ENCODE peak calls at places on chromosomes 4 and X, in seven cellular contexts. P, W, J, K, G, M and T are unnamed samples.

GRCh38 chr4:85703098-85703497 is 228.1 kb downstream of the ARHGAP24 start:
- DNase-seq in P (no peak), W (no peak), J (no peak), K (no peak), G (no peak), M (no peak), T (no peak)

GRCh38 chr4:55866973-55867574 is 13.6 kb downstream of the EXOC1 start:
- DNase-seq in P (no peak), W (no peak), J (peak), K (no peak), G (peak), M (peak), T (no peak)

GRCh38 chrX:51215266-51215665 is 117.4 kb upstream of the NUDT10 start:
- DNase-seq in P (no peak), W (no peak), J (peak), K (no peak), G (peak), M (no peak), T (no peak)

GRCh38 chr4:164446516-164446915 is 307.4 kb upstream of the SMIM31 start:
- DNase-seq in P (no peak), W (no peak), J (no peak), K (no peak), G (no peak), M (no peak), T (peak)

GRCh38 chrX:105829006-105829405 is 6.7 kb downstream of the NRK start:
- DNase-seq in P (no peak), W (no peak), J (no peak), K (no peak), G (no peak), M (no peak), T (no peak)

GRCh38 chr4:165813606-165814005 is 59.4 kb upstream of the TLL1 start:
- DNase-seq in P (no peak), W (no peak), J (no peak), K (no peak), G (no peak), M (no peak), T (no peak)

GRCh38 chrX:87045352-87045751 is 472.2 kb upstream of the KLHL4 start:
- DNase-seq in P (no peak), W (no peak), J (no peak), K (no peak), G (no peak), M (no peak), T (no peak)

GRCh38 chr4:82842593-82842992 is 44.0 kb upstream of the SCD5 start:
- DNase-seq in P (no peak), W (no peak), J (peak), K (no peak), G (no peak), M (no peak), T (peak)

GRCh38 chr4:110533940-110534339 is 58.0 kb downstream of the ENPEP start:
- DNase-seq in P (no peak), W (no peak), J (peak), K (no peak), G (no peak), M (no peak), T (peak)

GRCh38 chrX:10176121-10177003 is 19.6 kb downstream of the CLCN4 start:
- DNase-seq in P (no peak), W (no peak), J (no peak), K (no peak), G (no peak), M (no peak), T (no peak)
- TF ChIP-seq POLR2A in P (no peak), W (no peak), J (no peak), K (no peak), G (no peak), M (no peak), T (no peak)

DNA sequence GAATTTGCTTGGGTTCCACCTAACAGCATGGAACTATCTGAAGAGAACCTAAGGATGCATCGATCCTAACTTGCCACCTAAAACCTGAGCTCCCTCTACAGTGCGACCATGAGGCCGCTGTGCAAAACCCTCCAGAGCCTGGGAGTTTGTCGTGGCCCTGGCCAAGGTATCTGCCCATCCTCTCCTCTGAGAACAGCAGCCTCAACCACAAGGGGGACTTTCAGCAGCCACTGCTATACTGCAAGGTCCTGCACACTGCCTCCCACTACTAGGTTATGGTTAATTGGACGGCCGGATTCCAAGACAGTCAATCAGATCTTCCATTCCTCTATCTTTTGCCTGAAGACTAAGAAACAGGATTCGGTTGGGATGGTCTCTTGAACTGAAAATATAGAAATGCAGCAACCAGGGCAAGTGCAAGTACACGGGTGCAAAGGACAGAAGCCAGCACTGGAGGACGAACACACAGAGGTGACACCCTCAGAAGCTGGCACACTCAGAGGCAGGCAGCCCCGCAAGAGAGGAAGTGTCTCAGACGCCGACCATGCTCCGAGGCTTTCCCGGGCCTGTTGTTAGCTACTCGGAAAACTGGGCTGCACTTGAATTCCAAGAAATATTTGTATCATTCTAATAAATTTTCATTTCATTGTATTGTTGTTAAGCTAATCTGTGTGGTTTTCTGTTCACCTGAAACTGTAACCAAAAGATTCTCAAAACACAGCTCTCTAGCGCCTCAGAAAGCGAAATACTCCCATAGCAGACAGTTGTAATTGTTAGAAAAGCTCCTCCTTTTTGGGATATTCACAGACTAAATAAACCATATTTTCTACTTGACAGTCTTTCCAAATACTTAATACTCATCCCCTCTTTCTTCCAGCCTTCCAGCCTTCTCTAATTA is 63.3 kb downstream of the AFAP1 start:
- DNase-seq in P (no peak), W (no peak), J (peak), K (no peak), G (no peak), M (no peak), T (no peak)
- TF ChIP-seq POLR2A in P (no peak), W (no peak), J (no peak), K (no peak), G (no peak), M (no peak), T (no peak)

GRCh38 chr4:182914357-182914756 is 2.8 kb downstream of the DCTD start:
- DNase-seq in P (no peak), W (no peak), J (no peak), K (no peak), G (no peak), M (no peak), T (no peak)

GRCh38 chr4:182917182-182918043 is at the start of gene DCTD:
- DNase-seq in P (peak), W (peak), J (peak), K (peak), G (peak), M (peak), T (peak)

GRCh38 chr4:182918044-182918607 is 940 bp upstream of the DCTD start:
- DNase-seq in P (no peak), W (no peak), J (no peak), K (no peak), G (no peak), M (no peak), T (no peak)

GRCh38 chr4:182918791-182919302 is 1.7 kb upstream of the DCTD start:
- DNase-seq in P (no peak), W (no peak), J (no peak), K (no peak), G (no peak), M (no peak), T (no peak)

DNA sequence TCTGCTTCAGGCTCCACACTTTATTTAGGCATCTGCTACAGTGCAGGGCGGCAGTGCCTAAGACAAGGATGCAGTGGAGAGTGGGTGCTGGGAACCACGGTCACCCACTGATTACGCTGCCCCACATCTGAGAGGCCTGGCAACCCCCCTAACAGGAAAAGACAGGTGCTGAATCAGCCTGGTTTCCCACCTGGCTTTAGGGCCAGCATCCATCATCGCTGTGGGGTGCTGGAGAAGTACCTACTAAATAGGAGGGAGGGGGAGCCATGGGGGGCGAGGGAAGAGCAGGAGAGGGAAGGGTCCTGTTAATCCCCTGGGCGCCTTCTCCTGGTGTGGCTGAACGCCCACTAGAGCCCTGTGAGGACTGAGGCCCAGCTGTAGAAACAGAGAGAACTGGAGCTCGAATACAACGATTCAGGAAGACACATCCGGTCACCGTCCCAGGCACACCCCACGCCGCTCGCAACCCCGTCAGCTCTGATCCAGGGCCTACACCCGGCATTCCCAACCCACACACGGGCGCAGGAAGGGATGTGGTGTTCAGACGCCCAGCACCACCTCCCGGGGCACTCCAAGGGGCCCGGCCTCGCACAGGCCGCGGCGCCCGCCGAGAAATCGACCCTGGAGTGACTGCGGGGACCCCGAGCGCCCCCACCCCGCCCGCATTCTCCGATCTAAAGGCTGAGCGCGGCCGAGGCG is 554 bp downstream of the DCTD start:
- DNase-seq in P (peak), W (peak), J (no peak), K (peak), G (peak), M (no peak), T (peak)
- TF ChIP-seq POLR2A in P (peak), W (no peak), J (no peak), K (no peak), G (no peak), M (peak), T (no peak)

GRCh38 chr4:145437466-145437865 is 44.2 kb upstream of the SMAD1 start:
- DNase-seq in P (no peak), W (no peak), J (no peak), K (no peak), G (no peak), M (no peak), T (no peak)
- TF ChIP-seq POLR2A in P (no peak), W (no peak), J (no peak), K (no peak), G (no peak), M (no peak), T (no peak)

DNA sequence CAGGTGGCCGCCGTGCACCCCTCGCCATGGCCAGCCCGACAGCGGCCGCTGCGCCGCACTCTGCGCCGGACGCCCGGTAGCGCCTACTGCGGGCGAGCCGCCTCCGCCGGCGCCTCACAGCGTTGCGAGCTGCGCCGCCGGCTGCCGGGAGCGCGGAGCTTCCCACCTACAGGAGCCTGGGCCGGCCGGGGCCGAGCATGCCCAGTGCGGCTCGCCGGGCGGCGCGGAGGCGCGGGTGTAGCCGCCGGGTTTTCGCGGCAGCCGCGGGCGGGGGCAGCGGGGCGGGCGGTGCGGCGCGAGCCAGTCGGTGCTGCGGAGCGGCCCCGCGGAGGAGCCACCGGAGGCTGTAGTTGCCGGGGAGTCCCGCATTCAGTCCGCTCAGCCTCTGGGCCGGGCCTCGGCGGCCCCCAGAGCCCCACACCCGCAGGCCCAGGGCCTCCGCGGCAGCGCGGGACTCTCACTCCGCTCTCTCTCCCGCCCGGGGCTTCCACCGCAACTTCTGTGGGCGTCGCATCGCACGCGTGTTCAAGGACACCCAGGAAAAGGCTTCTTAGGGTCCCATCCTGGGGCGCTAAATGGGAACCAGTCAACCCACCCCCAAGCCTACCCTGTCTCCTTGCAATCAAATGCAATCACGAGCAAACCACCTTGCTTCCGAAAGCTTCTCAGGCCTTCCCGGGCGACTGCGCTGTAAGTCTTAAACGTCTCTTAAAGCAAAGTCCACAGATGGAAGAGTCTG is at the start of gene MFAP3L:
- DNase-seq in P (peak), W (peak), J (peak), K (peak), G (peak), M (peak), T (peak)
- TF ChIP-seq POLR2A in P (peak), W (peak), J (peak), K (peak), G (no peak), M (peak), T (peak)

GRCh38 chrX:47187106-47187677 is 6.4 kb upstream of the UBA1 start:
- DNase-seq in P (no peak), W (no peak), J (no peak), K (no peak), G (no peak), M (no peak), T (no peak)
- TF ChIP-seq POLR2A in P (no peak), W (no peak), J (no peak), K (no peak), G (no peak), M (no peak), T (no peak)

DNA sequence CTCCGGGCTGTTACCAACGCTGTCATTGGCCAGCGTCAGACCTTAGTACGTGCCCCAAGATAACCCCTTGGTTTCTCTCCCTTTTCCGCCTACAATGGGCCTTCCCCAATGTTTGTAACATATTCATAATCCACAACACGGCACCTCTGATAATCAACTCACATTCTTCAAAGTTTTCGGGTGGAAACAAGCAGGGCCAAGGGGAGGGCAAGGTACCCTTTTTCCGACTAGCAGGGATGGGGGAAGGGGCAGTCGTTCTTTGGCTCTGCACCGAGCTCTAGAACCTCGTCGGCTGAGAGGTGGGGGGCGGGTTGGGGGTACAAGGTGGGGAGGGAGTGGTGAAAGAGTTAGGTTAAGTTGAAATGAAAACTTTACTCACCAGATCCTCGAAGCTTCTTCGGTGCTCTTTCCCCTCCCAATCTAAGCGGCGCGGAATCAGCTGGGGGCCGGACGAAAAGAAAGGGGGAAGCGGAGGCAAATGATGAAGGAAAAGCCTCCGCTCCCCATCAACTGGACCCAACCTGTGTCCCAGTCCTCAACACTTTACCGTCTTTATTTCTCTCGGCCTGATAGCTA is 1.4 kb downstream of the BRWD3 start:
- DNase-seq in P (peak), W (peak), J (peak), K (peak), G (peak), M (peak), T (peak)
- TF ChIP-seq POLR2A in P (peak), W (no peak), J (no peak), K (no peak), G (no peak), M (no peak), T (no peak)

GRCh38 chr4:174522183-174523002 is at the start of gene HPGD:
- DNase-seq in P (peak), W (no peak), J (no peak), K (no peak), G (peak), M (peak), T (peak)
- TF ChIP-seq POLR2A in P (peak), W (no peak), J (no peak), K (no peak), G (no peak), M (no peak), T (no peak)

GRCh38 chrX:129931411-129932136 is 25.6 kb downstream of the UTP14A start:
- DNase-seq in P (peak), W (peak), J (peak), K (peak), G (peak), M (peak), T (peak)
- TF ChIP-seq POLR2A in P (peak), W (no peak), J (peak), K (no peak), G (no peak), M (peak), T (peak)